ENCODE peak calls at places on chromosomes 16 and 17, in eight cellular contexts. E, C, P, U, A, F, W and G are unnamed samples.
A peak's percentile ranks its signal among the peaks of the same experiment; 100 is the strongest.

GRCh38 chr16:90008708-90009145 is 10.5 kb downstream of the DBNDD1 start:
- DNase-seq in E (no peak), C (no peak), P (peak; percentile 65), U (no peak), A (no peak), F (no peak), W (no peak), G (peak; percentile 92)

GRCh38 chr16:89604764-89605163 is 8.7 kb upstream of the DPEP1 start:
- DNase-seq in E (no peak), C (no peak), P (no peak), U (no peak), A (no peak), F (no peak), W (no peak), G (no peak)

GRCh38 chr16:56941092-56941491 is 9.2 kb downstream of the HERPUD1 start:
- DNase-seq in E (no peak), C (no peak), P (no peak), U (no peak), A (no peak), F (no peak), W (no peak), G (no peak)

GRCh38 chr16:69348222-69348621 is 3.4 kb downstream of the TMED6 start:
- DNase-seq in E (no peak), C (no peak), P (no peak), U (no peak), A (no peak), F (no peak), W (no peak), G (no peak)

GRCh38 chr16:8567355-8568230 is 22.7 kb downstream of the TMEM114 start:
- DNase-seq in E (peak; percentile 96), C (peak; percentile 54), P (peak; percentile 95), U (peak; percentile 40), A (peak; percentile 80), F (peak; percentile 67), W (peak; percentile 79), G (peak; percentile 91)

GRCh38 chr17:17055286-17056166 is 13.3 kb downstream of the MPRIP start:
- DNase-seq in E (no peak), C (no peak), P (no peak), U (no peak), A (no peak), F (no peak), W (no peak), G (no peak)

GRCh38 chr16:57675752-57676623 is 7.9 kb downstream of the ADGRG3 start:
- DNase-seq in E (peak; percentile 65), C (no peak), P (peak; percentile 45), U (no peak), A (no peak), F (no peak), W (no peak), G (no peak)

GRCh38 chr16:87464691-87465300 is 28.0 kb downstream of the ZCCHC14 start:
- DNase-seq in E (no peak), C (no peak), P (peak; percentile 96), U (peak; percentile 60), A (peak; percentile 86), F (peak; percentile 70), W (peak; percentile 82), G (peak; percentile 17)

GRCh38 chr16:17104654-17105053 is 366.1 kb downstream of the XYLT1 start:
- DNase-seq in E (no peak), C (no peak), P (no peak), U (no peak), A (no peak), F (no peak), W (no peak), G (peak; percentile 15)

GRCh38 chr17:55448681-55449080 is 27.0 kb upstream of the MMD start:
- DNase-seq in E (no peak), C (no peak), P (peak; percentile 88), U (no peak), A (no peak), F (no peak), W (no peak), G (no peak)

GRCh38 chr17:57670769-57671545 is 74.1 kb downstream of the CCDC182 start:
- DNase-seq in E (no peak), C (no peak), P (no peak), U (no peak), A (no peak), F (no peak), W (peak; percentile 7), G (no peak)

GRCh38 chr16:9136596-9136995 is 45.2 kb downstream of the HAPSTR1 start:
- DNase-seq in E (no peak), C (no peak), P (no peak), U (no peak), A (no peak), F (no peak), W (no peak), G (no peak)

GRCh38 chr16:54936086-54936978 is 5.7 kb downstream of the IRX5 start:
- DNase-seq in E (peak; percentile 89), C (no peak), P (peak; percentile 40), U (peak; percentile 35), A (peak; percentile 54), F (no peak), W (no peak), G (no peak)

GRCh38 chr17:16918443-16918842 is 53.5 kb downstream of the TNFRSF13B start:
- DNase-seq in E (no peak), C (no peak), P (no peak), U (no peak), A (no peak), F (no peak), W (no peak), G (no peak)

GRCh38 chr16:53865492-53865863 is 161.5 kb downstream of the FTO start:
- DNase-seq in E (no peak), C (no peak), P (peak; percentile 60), U (no peak), A (no peak), F (no peak), W (no peak), G (no peak)

GRCh38 chr17:3594056-3594810 is 15.0 kb downstream of the TRPV1 start:
- DNase-seq in E (no peak), C (no peak), P (peak; percentile 97), U (peak; percentile 39), A (peak; percentile 80), F (no peak), W (peak; percentile 34), G (no peak)

GRCh38 chr16:26491962-26492361 is 574.8 kb upstream of the C16orf82 start:
- DNase-seq in E (no peak), C (no peak), P (no peak), U (no peak), A (no peak), F (no peak), W (no peak), G (no peak)

GRCh38 chr17:9004132-9004960 is 17.0 kb upstream of the NTN1 start:
- DNase-seq in E (peak; percentile 72), C (no peak), P (no peak), U (no peak), A (peak; percentile 41), F (no peak), W (no peak), G (no peak)
- H3K4me3 ChIP-seq in E (peak overlapping the region; percentile 66), C (no peak overlapping the region), P (no peak overlapping the region), U (peak overlapping the region; percentile 31), A (peak overlapping the region; percentile 80), F (no peak overlapping the region), W (peak overlapping the region; percentile 18), G (no peak overlapping the region)

GRCh38 chr17:43669971-43670644 is 8.4 kb upstream of the MEOX1 start:
- DNase-seq in E (no peak), C (no peak), P (peak; percentile 75), U (no peak), A (no peak), F (no peak), W (no peak), G (peak; percentile 16)
- H3K4me3 ChIP-seq in E (no peak overlapping the region), C (no peak overlapping the region), P (no peak overlapping the region), U (no peak overlapping the region), A (no peak overlapping the region), F (no peak overlapping the region), W (no peak overlapping the region), G (no peak overlapping the region)

GRCh38 chr17:20960871-20961270 is 81.9 kb downstream of the USP22 start:
- DNase-seq in E (no peak), C (no peak), P (no peak), U (no peak), A (no peak), F (no peak), W (no peak), G (no peak)
- H3K4me3 ChIP-seq in E (no peak overlapping the region), C (no peak overlapping the region), P (no peak overlapping the region), U (no peak overlapping the region), A (no peak overlapping the region), F (no peak overlapping the region), W (no peak overlapping the region), G (no peak overlapping the region)

GRCh38 chr17:74369665-74370490 is 2.6 kb downstream of the GPR142 start:
- DNase-seq in E (no peak), C (no peak), P (no peak), U (no peak), A (peak; percentile 33), F (no peak), W (no peak), G (no peak)

GRCh38 chr17:74371653-74372147 is 4.4 kb downstream of the GPR142 start:
- DNase-seq in E (no peak), C (no peak), P (no peak), U (no peak), A (no peak), F (no peak), W (no peak), G (no peak)

GRCh38 chr17:74374786-74375185 is 7.5 kb downstream of the GPR142 start:
- DNase-seq in E (no peak), C (no peak), P (no peak), U (no peak), A (no peak), F (no peak), W (no peak), G (no peak)

GRCh38 chr17:74372426-74372825 is 5.1 kb downstream of the GPR142 start:
- DNase-seq in E (no peak), C (no peak), P (no peak), U (no peak), A (peak; percentile 46), F (no peak), W (no peak), G (no peak)

DNA sequence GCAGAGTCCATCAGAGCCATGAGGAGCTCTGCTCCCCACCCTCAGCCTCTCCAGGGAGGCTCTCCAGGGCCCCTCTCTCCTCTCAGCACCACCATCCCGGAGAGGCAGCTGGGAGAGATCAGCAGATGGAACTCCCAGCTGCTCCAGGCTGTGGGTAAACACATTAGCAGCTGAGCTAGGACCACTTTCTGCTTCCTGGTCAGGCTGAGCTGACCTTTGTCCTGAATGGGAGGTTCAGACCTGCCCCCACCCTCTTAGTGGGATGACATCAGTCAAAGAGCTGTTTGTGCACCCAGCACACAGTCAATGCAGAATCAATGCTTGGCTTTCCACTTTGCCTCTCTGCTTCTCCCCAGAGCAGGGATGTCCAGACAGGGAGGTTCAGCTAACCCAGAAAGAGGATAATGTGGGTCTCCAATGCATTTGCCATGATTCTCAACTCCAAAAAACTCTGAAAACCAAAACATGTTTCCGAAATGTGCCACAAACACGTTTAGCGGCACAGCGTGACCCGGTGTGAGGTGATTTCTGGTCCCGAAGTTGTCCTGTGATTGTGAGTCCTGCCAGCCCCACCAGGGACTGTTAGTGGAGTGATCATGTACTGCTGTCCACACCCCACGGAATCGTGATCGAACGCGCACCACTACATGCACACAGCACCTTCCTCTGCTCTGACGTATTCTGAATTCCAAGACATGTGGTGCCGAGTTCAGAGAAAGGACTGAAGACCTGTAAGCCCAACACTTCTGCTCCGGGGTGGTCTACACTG is 6.7 kb downstream of the GPR142 start:
- DNase-seq in E (no peak), C (no peak), P (no peak), U (no peak), A (no peak), F (no peak), W (no peak), G (no peak)
- H3K4me3 ChIP-seq in E (no peak overlapping the region), C (no peak overlapping the region), P (no peak overlapping the region), U (no peak overlapping the region), A (no peak overlapping the region), F (no peak overlapping the region), W (no peak overlapping the region), G (no peak overlapping the region)